ENCODE peak calls at places on chromosome 7, in eight cellular contexts. U, L, R, V, I, F, N and O are unnamed samples.
A peak's percentile ranks its signal among the peaks of the same experiment; 100 is the strongest.

GRCh38 chr7:116206141-116206540 is 4.2 kb upstream of the TES start:
- DNase-seq in U (no peak), L (no peak), R (no peak), V (no peak), I (no peak), F (no peak), N (no peak), O (no peak)

GRCh38 chr7:42192851-42193456 is 44.1 kb downstream of the GLI3 start:
- DNase-seq in U (no peak), L (peak; percentile 41), R (no peak), V (no peak), I (no peak), F (no peak), N (no peak), O (no peak)

GRCh38 chr7:154985230-154985629 is 17.7 kb downstream of the PAXIP1 start:
- DNase-seq in U (no peak), L (no peak), R (no peak), V (no peak), I (no peak), F (no peak), N (no peak), O (no peak)

GRCh38 chr7:140857048-140857447 is 67.7 kb downstream of the BRAF start:
- DNase-seq in U (no peak), L (no peak), R (no peak), V (no peak), I (no peak), F (no peak), N (no peak), O (no peak)

GRCh38 chr7:24381919-24382505 is 98.0 kb downstream of the NPY start:
- DNase-seq in U (no peak), L (peak; percentile 60), R (no peak), V (peak; percentile 14), I (no peak), F (no peak), N (no peak), O (no peak)

GRCh38 chr7:111783867-111784266 is 221.6 kb upstream of the IMMP2L start:
- DNase-seq in U (no peak), L (no peak), R (no peak), V (no peak), I (no peak), F (no peak), N (no peak), O (no peak)

GRCh38 chr7:135512135-135512887 is 2.4 kb upstream of the CNOT4 start:
- DNase-seq in U (no peak), L (peak; percentile 69), R (no peak), V (peak; percentile 58), I (peak; percentile 46), F (no peak), N (no peak), O (no peak)

GRCh38 chr7:2830609-2831376 is 13.3 kb downstream of the GNA12 start:
- DNase-seq in U (no peak), L (no peak), R (no peak), V (no peak), I (no peak), F (no peak), N (no peak), O (no peak)

GRCh38 chr7:110204527-110204926 is 886.4 kb upstream of the LRRN3 start:
- DNase-seq in U (no peak), L (peak; percentile 11), R (no peak), V (no peak), I (peak; percentile 26), F (no peak), N (no peak), O (peak; percentile 38)